ENCODE peak calls at places on chromosomes 2 and 18, in five cellular contexts. Z is A549, T is H1, U is GM12878, S is HepG2. F is an unnamed sample.

GRCh38 chr2:238905224-238905623 is 57.3 kb downstream of the TWIST2 start:
- DNase-seq in T (no peak), S (no peak), U (no peak), Z (no peak), F (no peak)

GRCh38 chr2:42652086-42652485 is 83.7 kb downstream of the MTA3 start:
- DNase-seq in T (no peak), Z (no peak), S (no peak), U (no peak), F (no peak)

GRCh38 chr18:77170850-77171410 is 38.3 kb upstream of the MBP start:
- DNase-seq in S (no peak), Z (no peak), T (no peak), U (no peak), F (no peak)

GRCh38 chr18:49728542-49728941 is 84.8 kb downstream of the ACAA2 start:
- DNase-seq in T (peak), S (peak), U (no peak), Z (peak), F (peak)

GRCh38 chr2:215850380-215850779 is 163.0 kb downstream of the MREG start:
- DNase-seq in Z (no peak), S (no peak), T (no peak), U (no peak), F (no peak)

GRCh38 chr2:202824901-202825300 is 46.7 kb downstream of the ICA1L start:
- DNase-seq in S (no peak), U (no peak), T (no peak), Z (no peak), F (no peak)

GRCh38 chr2:228839506-228839905 is 431.6 kb downstream of the PID1 start:
- DNase-seq in S (no peak), T (no peak), Z (no peak), U (no peak), F (no peak)

GRCh38 chr2:70469435-70469834 is 84.2 kb downstream of the TGFA start:
- DNase-seq in S (no peak), T (no peak), Z (no peak), U (no peak), F (no peak)

GRCh38 chr2:200509227-200509607 is 651 bp downstream of the KCTD18 start:
- DNase-seq in T (no peak), Z (peak), U (no peak), S (no peak), F (peak)

GRCh38 chr2:217920879-217921603 is 81.8 kb downstream of the TNS1 start:
- DNase-seq in S (no peak), T (no peak), U (no peak), Z (no peak), F (no peak)

GRCh38 chr18:48627216-48627615 is 88.4 kb downstream of the CTIF start:
- DNase-seq in Z (peak), S (no peak), U (no peak), T (no peak), F (no peak)

GRCh38 chr2:17199741-17200140 is 318.5 kb downstream of the RAD51AP2 start:
- DNase-seq in S (no peak), Z (no peak), T (no peak), U (no peak), F (no peak)

GRCh38 chr2:126700677-126701076 is 44.7 kb downstream of the GYPC start:
- DNase-seq in S (no peak), Z (peak), U (no peak), T (no peak), F (peak)

GRCh38 chr2:96142217-96143113 is 2.8 kb downstream of the DUSP2 start:
- DNase-seq in U (no peak), Z (no peak), T (no peak), S (peak), F (peak)

GRCh38 chr2:215677466-215677865 is 241.6 kb upstream of the FN1 start:
- DNase-seq in T (no peak), S (no peak), Z (no peak), U (no peak), F (no peak)

GRCh38 chr18:78994531-78994930 is 14.9 kb downstream of the SALL3 start:
- DNase-seq in Z (no peak), T (no peak), S (no peak), U (no peak), F (no peak)

GRCh38 chr2:197024206-197024605 is 97.7 kb upstream of the PGAP1 start:
- DNase-seq in S (no peak), Z (peak), U (no peak), T (no peak), F (no peak)

GRCh38 chr2:215362562-215362904 is 50.7 kb downstream of the ATIC start:
- DNase-seq in Z (no peak), S (no peak), U (no peak), T (no peak), F (no peak)

GRCh38 chr2:226184540-226184939 is 615.1 kb downstream of the IRS1 start:
- DNase-seq in U (no peak), T (no peak), S (no peak), Z (no peak), F (no peak)

GRCh38 chr2:122635649-122636496 is 880.4 kb downstream of the TSN start:
- DNase-seq in S (no peak), U (no peak), Z (no peak), T (no peak), F (no peak)

GRCh38 chr2:188187726-188188125 is 103.9 kb upstream of the GULP1 start:
- DNase-seq in Z (no peak), T (no peak), U (no peak), S (no peak), F (no peak)

GRCh38 chr18:79508565-79509535 is 113.1 kb downstream of the NFATC1 start:
- DNase-seq in U (no peak), T (no peak), S (no peak), Z (no peak), F (no peak)

GRCh38 chr18:73136134-73136533 is 268.3 kb upstream of the NETO1 start:
- DNase-seq in S (peak), U (no peak), Z (no peak), T (no peak), F (no peak)

GRCh38 chr2:190896477-190896876 is 15.9 kb downstream of the GLS start:
- DNase-seq in S (no peak), Z (no peak), T (no peak), U (no peak), F (peak)

GRCh38 chr2:209768557-209768956 is 3.1 kb upstream of the UNC80 start:
- DNase-seq in U (no peak), T (no peak), S (no peak), Z (no peak), F (no peak)

GRCh38 chr18:76984193-76985155 is 148.1 kb downstream of the MBP start:
- DNase-seq in U (no peak), Z (no peak), S (no peak), T (no peak), F (no peak)

GRCh38 chr2:20030224-20030623 is 17.8 kb upstream of the MATN3 start:
- DNase-seq in T (no peak), U (no peak), S (no peak), Z (no peak), F (no peak)

GRCh38 chr2:101704046-101704466 is 6.5 kb downstream of the MAP4K4 start:
- DNase-seq in T (no peak), Z (peak), U (no peak), S (no peak), F (no peak)

GRCh38 chr2:229511524-229511923 is 202.8 kb downstream of the DNER start:
- DNase-seq in U (no peak), Z (no peak), T (no peak), S (no peak), F (no peak)

GRCh38 chr2:216413882-216414281 is 1.6 kb downstream of the SMARCAL1 start:
- DNase-seq in Z (no peak), S (no peak), U (no peak), T (no peak), F (no peak)

GRCh38 chr2:235979753-235980459 is 188.3 kb downstream of the GBX2 start:
- DNase-seq in U (no peak), Z (no peak), T (no peak), S (no peak), F (no peak)

GRCh38 chr2:84866121-84866520 is 14.8 kb downstream of the TRABD2A start:
- DNase-seq in Z (no peak), T (no peak), U (no peak), S (no peak), F (no peak)

GRCh38 chr2:138500592-138501426 is 761 bp upstream of the SPOPL start:
- DNase-seq in T (no peak), S (peak), Z (no peak), U (no peak), F (no peak)

GRCh38 chr2:68282814-68283812 is 30.8 kb upstream of the PPP3R1 start:
- DNase-seq in Z (peak), T (no peak), S (peak), U (no peak), F (peak)

GRCh38 chr2:42077343-42077742 is 29.5 kb downstream of the PKDCC start:
- DNase-seq in U (no peak), T (no peak), S (no peak), Z (no peak), F (no peak)

GRCh38 chr18:49447810-49448745 is 12.4 kb downstream of the DYM start:
- DNase-seq in S (peak), Z (peak), U (no peak), T (no peak), F (peak)

GRCh38 chr2:41966431-41966893 is 81.4 kb upstream of the PKDCC start:
- DNase-seq in U (no peak), Z (peak), S (peak), T (no peak), F (no peak)

GRCh38 chr18:1002653-1003178 is 98.0 kb downstream of the ADCYAP1 start:
- DNase-seq in Z (no peak), U (no peak), T (no peak), S (no peak), F (no peak)

DNA sequence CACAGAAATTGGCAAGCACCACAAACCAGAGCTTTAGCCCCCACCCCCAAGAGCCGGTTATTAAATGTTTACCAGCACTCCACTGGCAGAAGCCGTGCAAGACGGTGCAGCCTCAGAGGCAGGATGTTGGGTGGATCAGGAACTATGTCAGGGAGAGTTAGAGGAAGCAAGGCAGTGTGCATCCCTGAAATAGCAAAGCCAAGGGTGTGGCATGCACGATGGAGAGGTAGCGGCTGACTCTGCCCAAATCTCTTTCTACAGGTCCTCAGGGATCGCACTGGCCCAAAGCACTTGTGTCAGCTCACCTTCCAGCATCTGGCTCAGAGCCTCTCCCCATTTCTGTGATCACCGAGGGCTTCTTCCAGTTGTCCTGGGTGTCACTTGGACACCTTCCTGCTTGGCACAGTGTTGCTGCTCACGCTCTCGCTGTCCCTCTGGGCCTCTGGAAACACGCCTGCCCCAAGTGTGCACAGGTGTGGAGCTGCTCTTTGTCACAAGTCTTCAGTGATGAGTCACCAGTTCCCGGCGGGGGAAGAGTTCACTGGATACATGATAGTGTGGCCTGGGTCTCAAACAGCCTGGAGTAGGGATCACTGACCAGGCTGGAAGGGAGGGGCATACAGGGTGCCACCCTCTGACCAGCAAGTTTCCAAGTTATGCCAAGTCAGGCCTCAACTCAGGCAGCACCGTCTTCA is 17.3 kb upstream of the B3GNT7 start:
- DNase-seq in T (no peak), S (peak), U (no peak), Z (peak), F (no peak)
- TF ChIP-seq HDAC2 in T (no peak), S (no peak), U (no peak), Z (no peak), F (no peak)

GRCh38 chr2:74583504-74583903 is 29.0 kb downstream of the DOK1 start:
- DNase-seq in Z (no peak), S (peak), T (no peak), U (no peak), F (no peak)

GRCh38 chr2:74587664-74588277 is 33.3 kb downstream of the DOK1 start:
- DNase-seq in U (no peak), Z (peak), T (peak), S (peak), F (peak)

GRCh38 chr2:74581463-74581862 is 26.9 kb downstream of the DOK1 start:
- DNase-seq in S (no peak), U (no peak), T (no peak), Z (no peak), F (no peak)

GRCh38 chr2:74585406-74586182 is 31.1 kb downstream of the DOK1 start:
- DNase-seq in S (no peak), T (no peak), Z (no peak), U (no peak), F (peak)

GRCh38 chr2:74584088-74584645 is 29.6 kb downstream of the DOK1 start:
- DNase-seq in T (no peak), Z (no peak), S (no peak), U (peak), F (no peak)
- TF ChIP-seq HDAC2 in T (no peak), Z (no peak), S (no peak), U (no peak), F (no peak)

GRCh38 chr2:10278029-10278762 is 24.5 kb upstream of the HPCAL1 start:
- DNase-seq in S (peak), T (no peak), U (no peak), Z (no peak), F (peak)
- TF ChIP-seq HDAC2 in S (peak), T (no peak), U (no peak), Z (no peak), F (no peak)

GRCh38 chr2:132503621-132504200 is 87.1 kb downstream of the GPR39 start:
- DNase-seq in S (no peak), T (no peak), Z (peak), U (no peak), F (no peak)
- TF ChIP-seq HDAC2 in S (no peak), T (no peak), Z (no peak), U (no peak), F (no peak)

GRCh38 chr2:69309336-69310048 is 77.5 kb downstream of the GFPT1 start:
- DNase-seq in Z (peak), U (no peak), T (no peak), S (no peak), F (no peak)
- TF ChIP-seq HDAC2 in Z (no peak), U (no peak), T (no peak), S (no peak), F (no peak)

GRCh38 chr2:48120759-48121242 is 214.5 kb upstream of the FBXO11 start:
- DNase-seq in T (no peak), U (no peak), S (no peak), Z (no peak), F (peak)

GRCh38 chr2:48122166-48122565 is 215.9 kb upstream of the FBXO11 start:
- DNase-seq in Z (no peak), U (no peak), T (no peak), S (no peak), F (no peak)

GRCh38 chr2:48116518-48116917 is 210.2 kb upstream of the FBXO11 start:
- DNase-seq in U (no peak), S (no peak), Z (no peak), T (no peak), F (no peak)

GRCh38 chr2:48118895-48119294 is 212.6 kb upstream of the FBXO11 start:
- DNase-seq in Z (no peak), S (no peak), U (no peak), T (no peak), F (no peak)

GRCh38 chr2:48120112-48120511 is 213.8 kb upstream of the FBXO11 start:
- DNase-seq in T (no peak), U (no peak), Z (no peak), S (peak), F (no peak)
- TF ChIP-seq HDAC2 in T (no peak), U (no peak), Z (no peak), S (peak), F (no peak)

DNA sequence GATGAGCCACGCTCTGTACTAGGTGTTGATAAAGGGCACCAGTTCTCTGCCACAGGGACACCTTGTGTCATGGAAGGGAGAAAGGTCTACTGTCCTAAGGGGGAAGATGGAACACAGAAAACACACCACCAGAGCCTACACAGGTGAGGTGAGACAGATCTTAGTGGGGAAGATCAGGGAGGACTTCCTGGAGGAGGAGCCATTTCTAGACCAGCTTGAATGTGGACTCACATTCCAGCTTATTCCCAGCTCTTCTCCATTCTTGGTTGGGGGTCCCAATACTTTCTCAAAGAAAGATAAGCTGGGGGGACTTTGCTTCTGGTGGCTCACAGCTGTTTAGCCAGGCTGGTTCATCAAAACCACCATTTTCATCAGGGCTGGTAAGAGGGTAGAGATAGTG is 36.2 kb downstream of the EMX1 start:
- DNase-seq in U (no peak), Z (no peak), T (no peak), S (no peak), F (no peak)
- TF ChIP-seq HDAC2 in U (no peak), Z (no peak), T (no peak), S (no peak), F (no peak)

F was measured in K562.